ENCODE peak calls at places on chromosomes 16 and 17, in ten cellular contexts. One of them, this sample, is unnamed.
A peak's percentile ranks its signal among the peaks of the same experiment; 100 is the strongest.

GRCh38 chr16:24993722-24994686 is 21.2 kb downstream of the ARHGAP17 start:
- DNase-seq in OCI-LY7: no peak
- DNase-seq in uterus: no peak
- DNase-seq in tibial artery: no peak
- DNase-seq in fibroblast of lung: peak; percentile 97
- DNase-seq in spleen: no peak
- DNase-seq in right lobe of liver: no peak
- DNase-seq in ascending aorta: no peak
- DNase-seq in adrenal gland: peak; percentile 59
- DNase-seq in PC-3: peak; percentile 90
- DNase-seq in this sample: no peak

GRCh38 chr17:70053241-70054234 is 21.5 kb upstream of the KCNJ16 start:
- DNase-seq in OCI-LY7: no peak
- DNase-seq in uterus: no peak
- DNase-seq in tibial artery: no peak
- DNase-seq in fibroblast of lung: no peak
- DNase-seq in spleen: no peak
- DNase-seq in right lobe of liver: no peak
- DNase-seq in ascending aorta: no peak
- DNase-seq in adrenal gland: no peak
- DNase-seq in PC-3: no peak
- DNase-seq in this sample: no peak

GRCh38 chr17:12546983-12547382 is 118.7 kb upstream of the MYOCD start:
- DNase-seq in OCI-LY7: no peak
- DNase-seq in uterus: no peak
- DNase-seq in tibial artery: no peak
- DNase-seq in fibroblast of lung: no peak
- DNase-seq in spleen: no peak
- DNase-seq in right lobe of liver: no peak
- DNase-seq in ascending aorta: no peak
- DNase-seq in adrenal gland: no peak
- DNase-seq in PC-3: no peak
- DNase-seq in this sample: no peak

GRCh38 chr16:54342001-54342776 is 55.6 kb upstream of the IRX3 start:
- DNase-seq in OCI-LY7: no peak
- DNase-seq in uterus: no peak
- DNase-seq in tibial artery: no peak
- DNase-seq in fibroblast of lung: peak; percentile 16
- DNase-seq in spleen: no peak
- DNase-seq in right lobe of liver: no peak
- DNase-seq in ascending aorta: no peak
- DNase-seq in adrenal gland: no peak
- DNase-seq in PC-3: no peak
- DNase-seq in this sample: no peak

GRCh38 chr16:64657316-64658011 is 464.4 kb downstream of the CDH11 start:
- DNase-seq in OCI-LY7: no peak
- DNase-seq in uterus: no peak
- DNase-seq in tibial artery: no peak
- DNase-seq in fibroblast of lung: peak; percentile 95
- DNase-seq in spleen: no peak
- DNase-seq in right lobe of liver: no peak
- DNase-seq in ascending aorta: no peak
- DNase-seq in adrenal gland: no peak
- DNase-seq in PC-3: no peak
- DNase-seq in this sample: no peak

GRCh38 chr16:80174416-80174815 is 366.4 kb upstream of the DYNLRB2 start:
- DNase-seq in OCI-LY7: no peak
- DNase-seq in uterus: no peak
- DNase-seq in tibial artery: no peak
- DNase-seq in fibroblast of lung: peak; percentile 91
- DNase-seq in spleen: no peak
- DNase-seq in right lobe of liver: no peak
- DNase-seq in ascending aorta: no peak
- DNase-seq in adrenal gland: no peak
- DNase-seq in PC-3: peak; percentile 23
- DNase-seq in this sample: no peak

GRCh38 chr17:71516149-71516548 is 604.7 kb upstream of the SOX9 start:
- DNase-seq in OCI-LY7: no peak
- DNase-seq in uterus: no peak
- DNase-seq in tibial artery: no peak
- DNase-seq in fibroblast of lung: no peak
- DNase-seq in spleen: no peak
- DNase-seq in right lobe of liver: no peak
- DNase-seq in ascending aorta: no peak
- DNase-seq in adrenal gland: no peak
- DNase-seq in PC-3: no peak
- DNase-seq in this sample: no peak

GRCh38 chr17:27530791-27531391 is 74.6 kb downstream of the KSR1 start:
- DNase-seq in OCI-LY7: no peak
- DNase-seq in uterus: no peak
- DNase-seq in tibial artery: peak; percentile 59
- DNase-seq in fibroblast of lung: peak; percentile 62
- DNase-seq in spleen: peak; percentile 86
- DNase-seq in right lobe of liver: no peak
- DNase-seq in ascending aorta: peak; percentile 23
- DNase-seq in adrenal gland: peak; percentile 37
- DNase-seq in PC-3: no peak
- DNase-seq in this sample: no peak

GRCh38 chr16:85635545-85636140 is 22.5 kb downstream of the GSE1 start:
- DNase-seq in OCI-LY7: no peak
- DNase-seq in uterus: no peak
- DNase-seq in tibial artery: no peak
- DNase-seq in fibroblast of lung: no peak
- DNase-seq in spleen: no peak
- DNase-seq in right lobe of liver: peak; percentile 71
- DNase-seq in ascending aorta: no peak
- DNase-seq in adrenal gland: peak; percentile 71
- DNase-seq in PC-3: no peak
- DNase-seq in this sample: peak; percentile 58

GRCh38 chr17:74922694-74923537 is at the start of gene USH1G:
- DNase-seq in OCI-LY7: no peak
- DNase-seq in uterus: peak; percentile 31
- DNase-seq in tibial artery: no peak
- DNase-seq in fibroblast of lung: no peak
- DNase-seq in spleen: no peak
- DNase-seq in right lobe of liver: no peak
- DNase-seq in ascending aorta: no peak
- DNase-seq in adrenal gland: peak; percentile 28
- DNase-seq in PC-3: peak; percentile 11
- DNase-seq in this sample: no peak

GRCh38 chr17:70848785-70849184 is 679.5 kb downstream of the KCNJ2 start:
- DNase-seq in OCI-LY7: no peak
- DNase-seq in uterus: no peak
- DNase-seq in tibial artery: no peak
- DNase-seq in fibroblast of lung: peak; percentile 85
- DNase-seq in spleen: no peak
- DNase-seq in right lobe of liver: no peak
- DNase-seq in ascending aorta: no peak
- DNase-seq in adrenal gland: no peak
- DNase-seq in PC-3: peak; percentile 74
- DNase-seq in this sample: no peak

GRCh38 chr16:85354623-85355514 is 242.6 kb upstream of the CIBAR2 start:
- DNase-seq in OCI-LY7: no peak
- DNase-seq in uterus: no peak
- DNase-seq in tibial artery: no peak
- DNase-seq in fibroblast of lung: peak; percentile 74
- DNase-seq in spleen: no peak
- DNase-seq in right lobe of liver: peak; percentile 74
- DNase-seq in ascending aorta: no peak
- DNase-seq in adrenal gland: peak; percentile 85
- DNase-seq in PC-3: peak; percentile 85
- DNase-seq in this sample: no peak

GRCh38 chr17:49108318-49108717 is 24.3 kb upstream of the B4GALNT2 start:
- DNase-seq in OCI-LY7: no peak
- DNase-seq in uterus: no peak
- DNase-seq in tibial artery: no peak
- DNase-seq in fibroblast of lung: peak; percentile 91
- DNase-seq in spleen: no peak
- DNase-seq in right lobe of liver: no peak
- DNase-seq in ascending aorta: no peak
- DNase-seq in adrenal gland: peak; percentile 41
- DNase-seq in PC-3: peak; percentile 76
- DNase-seq in this sample: peak; percentile 49

GRCh38 chr17:5047446-5047845 is 12.2 kb upstream of the SLC52A1 start:
- DNase-seq in OCI-LY7: peak; percentile 20
- DNase-seq in uterus: no peak
- DNase-seq in tibial artery: no peak
- DNase-seq in fibroblast of lung: no peak
- DNase-seq in spleen: no peak
- DNase-seq in right lobe of liver: no peak
- DNase-seq in ascending aorta: no peak
- DNase-seq in adrenal gland: no peak
- DNase-seq in PC-3: no peak
- DNase-seq in this sample: no peak

DNA sequence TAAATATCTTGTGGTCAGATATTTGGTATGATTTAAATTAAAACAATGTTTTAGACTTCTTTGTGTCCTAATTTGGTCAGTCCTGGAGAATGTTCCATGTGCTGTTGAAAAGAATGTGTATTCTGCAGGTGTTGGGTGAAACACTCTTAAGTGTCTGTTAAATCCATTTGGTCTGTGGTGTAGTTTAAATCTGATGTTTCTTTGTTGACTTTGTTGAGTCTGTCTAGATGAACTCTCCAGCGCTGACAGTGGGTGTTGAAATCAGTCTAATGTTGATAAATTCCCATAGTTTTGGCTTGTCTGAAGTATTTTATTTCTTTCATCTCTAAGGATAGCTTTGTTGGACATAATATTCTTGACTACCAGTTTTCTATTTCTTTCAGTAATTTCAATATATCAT is 18.8 kb downstream of the TANC2 start:
- DNase-seq in OCI-LY7: no peak
- DNase-seq in uterus: no peak
- DNase-seq in tibial artery: no peak
- DNase-seq in fibroblast of lung: peak; percentile 50
- DNase-seq in spleen: no peak
- DNase-seq in right lobe of liver: no peak
- DNase-seq in ascending aorta: no peak
- DNase-seq in adrenal gland: no peak
- DNase-seq in PC-3: no peak
- DNase-seq in this sample: no peak
- H3K4me1 ChIP-seq in OCI-LY7: no peaks in the 10 kb centered on the region
- H3K4me1 ChIP-seq in uterus: no peaks in the 10 kb centered on the region
- H3K4me1 ChIP-seq in tibial artery: no peaks in the 10 kb centered on the region
- H3K4me1 ChIP-seq in fibroblast of lung: no peaks in the 10 kb centered on the region
- H3K4me1 ChIP-seq in spleen: no peaks in the 10 kb centered on the region
- H3K4me1 ChIP-seq in right lobe of liver: no peaks in the 10 kb centered on the region
- H3K4me1 ChIP-seq in ascending aorta: no peaks in the 10 kb centered on the region
- H3K4me1 ChIP-seq in adrenal gland: no peaks in the 10 kb centered on the region
- H3K4me1 ChIP-seq in PC-3: peaks cover 14% of the 10 kb centered on the region
- H3K4me1 ChIP-seq in this sample: peaks cover 14% of the 10 kb centered on the region

GRCh38 chr17:17035490-17035889 is 6.8 kb upstream of the MPRIP start:
- DNase-seq in OCI-LY7: no peak
- DNase-seq in uterus: no peak
- DNase-seq in tibial artery: no peak
- DNase-seq in fibroblast of lung: no peak
- DNase-seq in spleen: no peak
- DNase-seq in right lobe of liver: no peak
- DNase-seq in ascending aorta: no peak
- DNase-seq in adrenal gland: no peak
- DNase-seq in PC-3: no peak
- DNase-seq in this sample: no peak
- H3K27ac ChIP-seq in OCI-LY7: no peak overlapping the region
- H3K27ac ChIP-seq in uterus: no peak overlapping the region
- H3K27ac ChIP-seq in tibial artery: peak overlapping the region; percentile 86
- H3K27ac ChIP-seq in fibroblast of lung: no peak overlapping the region
- H3K27ac ChIP-seq in spleen: no peak overlapping the region
- H3K27ac ChIP-seq in right lobe of liver: no peak overlapping the region
- H3K27ac ChIP-seq in ascending aorta: peak overlapping the region; percentile 77
- H3K27ac ChIP-seq in adrenal gland: no peak overlapping the region
- H3K27ac ChIP-seq in PC-3: no peak overlapping the region
- H3K27ac ChIP-seq in this sample: no peak overlapping the region

GRCh38 chr17:7313028-7313889 is 1.9 kb downstream of the GPS2 start:
- DNase-seq in OCI-LY7: peak; percentile 37
- DNase-seq in uterus: no peak
- DNase-seq in tibial artery: no peak
- DNase-seq in fibroblast of lung: no peak
- DNase-seq in spleen: no peak
- DNase-seq in right lobe of liver: no peak
- DNase-seq in ascending aorta: no peak
- DNase-seq in adrenal gland: no peak
- DNase-seq in PC-3: peak; percentile 37
- DNase-seq in this sample: no peak
- TF ChIP-seq CTCF in OCI-LY7: no peak
- TF ChIP-seq CTCF in uterus: no peak
- TF ChIP-seq CTCF in tibial artery: no peak
- TF ChIP-seq CTCF in fibroblast of lung: peak; percentile 12
- TF ChIP-seq CTCF in spleen: no peak
- TF ChIP-seq CTCF in right lobe of liver: no peak
- TF ChIP-seq CTCF in ascending aorta: peak; percentile 6
- TF ChIP-seq CTCF in adrenal gland: peak; percentile 25
- TF ChIP-seq CTCF in PC-3: no peak
- TF ChIP-seq CTCF in this sample: no peak

GRCh38 chr16:15034266-15035162 is 21.4 kb downstream of the NTAN1 start:
- DNase-seq in OCI-LY7: no peak
- DNase-seq in uterus: no peak
- DNase-seq in tibial artery: no peak
- DNase-seq in fibroblast of lung: no peak
- DNase-seq in spleen: no peak
- DNase-seq in right lobe of liver: no peak
- DNase-seq in ascending aorta: no peak
- DNase-seq in adrenal gland: no peak
- DNase-seq in PC-3: no peak
- DNase-seq in this sample: no peak

GRCh38 chr16:15032547-15033308 is 23.1 kb downstream of the NTAN1 start:
- DNase-seq in OCI-LY7: no peak
- DNase-seq in uterus: no peak
- DNase-seq in tibial artery: no peak
- DNase-seq in fibroblast of lung: peak; percentile 48
- DNase-seq in spleen: no peak
- DNase-seq in right lobe of liver: no peak
- DNase-seq in ascending aorta: no peak
- DNase-seq in adrenal gland: no peak
- DNase-seq in PC-3: no peak
- DNase-seq in this sample: no peak

GRCh38 chr16:15031596-15031995 is 24.3 kb downstream of the NTAN1 start:
- DNase-seq in OCI-LY7: no peak
- DNase-seq in uterus: no peak
- DNase-seq in tibial artery: no peak
- DNase-seq in fibroblast of lung: no peak
- DNase-seq in spleen: no peak
- DNase-seq in right lobe of liver: no peak
- DNase-seq in ascending aorta: no peak
- DNase-seq in adrenal gland: no peak
- DNase-seq in PC-3: no peak
- DNase-seq in this sample: no peak

GRCh38 chr16:15033309-15033707 is 22.6 kb downstream of the NTAN1 start:
- DNase-seq in OCI-LY7: no peak
- DNase-seq in uterus: no peak
- DNase-seq in tibial artery: no peak
- DNase-seq in fibroblast of lung: no peak
- DNase-seq in spleen: no peak
- DNase-seq in right lobe of liver: peak; percentile 92
- DNase-seq in ascending aorta: no peak
- DNase-seq in adrenal gland: no peak
- DNase-seq in PC-3: no peak
- DNase-seq in this sample: no peak

DNA sequence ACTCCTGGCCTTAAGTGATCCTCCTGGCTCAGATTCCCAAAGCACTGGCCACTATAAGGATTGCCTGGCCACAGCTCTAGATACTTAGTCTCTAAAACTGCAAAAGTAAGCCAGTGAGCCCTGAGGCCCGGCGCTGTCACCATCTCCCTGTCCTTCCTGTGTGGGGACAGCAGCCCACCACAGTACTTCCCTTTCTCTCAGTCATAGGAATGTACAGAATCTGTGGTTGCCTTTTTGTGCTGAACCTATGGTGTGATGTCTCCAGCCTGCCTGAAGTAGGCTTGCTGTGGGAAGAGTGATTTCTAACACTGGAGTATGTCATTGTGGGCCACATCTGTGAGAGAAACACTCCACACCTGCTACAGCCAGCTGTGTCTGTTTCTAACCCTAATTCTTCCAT is 24.7 kb downstream of the NTAN1 start:
- DNase-seq in OCI-LY7: no peak
- DNase-seq in uterus: no peak
- DNase-seq in tibial artery: no peak
- DNase-seq in fibroblast of lung: no peak
- DNase-seq in spleen: no peak
- DNase-seq in right lobe of liver: no peak
- DNase-seq in ascending aorta: no peak
- DNase-seq in adrenal gland: no peak
- DNase-seq in PC-3: no peak
- DNase-seq in this sample: no peak
- H3K4me1 ChIP-seq in OCI-LY7: no peaks in the 10 kb centered on the region
- H3K4me1 ChIP-seq in uterus: no peaks in the 10 kb centered on the region
- H3K4me1 ChIP-seq in tibial artery: no peaks in the 10 kb centered on the region
- H3K4me1 ChIP-seq in fibroblast of lung: no peaks in the 10 kb centered on the region
- H3K4me1 ChIP-seq in spleen: peaks cover 16% of the 10 kb centered on the region
- H3K4me1 ChIP-seq in right lobe of liver: no peaks in the 10 kb centered on the region
- H3K4me1 ChIP-seq in ascending aorta: no peaks in the 10 kb centered on the region
- H3K4me1 ChIP-seq in adrenal gland: no peaks in the 10 kb centered on the region
- H3K4me1 ChIP-seq in PC-3: no peaks in the 10 kb centered on the region
- H3K4me1 ChIP-seq in this sample: peaks cover 3% of the 10 kb centered on the region